ENCODE peak calls at places on chromosomes 4 and X, in six cellular contexts. O is naive thymus-derived CD4-positive, alpha-beta T cell; H is lung; L is iPS DF 6.9; B is heart left ventricle; Z is CD4-positive, alpha-beta memory T cell. I is an unnamed sample.

GRCh38 chr4:35252071-35252470 is 992.2 kb downstream of the ARAP2 start:
- DNase-seq in B (no peak), Z (no peak), L (no peak), O (no peak), H (no peak), I (no peak)

GRCh38 chrX:32562261-32562660 is 649.1 kb downstream of the DMD start:
- DNase-seq in H (no peak), Z (no peak), O (no peak), B (no peak), L (no peak), I (no peak)

GRCh38 chrX:69493766-69494165 is 10.4 kb upstream of the NALF2 start:
- DNase-seq in L (no peak), B (no peak), H (no peak), O (no peak), Z (no peak), I (no peak)

GRCh38 chr4:1779588-1780382 is 13.3 kb upstream of the FGFR3 start:
- DNase-seq in Z (no peak), H (no peak), L (no peak), B (no peak), O (no peak), I (no peak)

GRCh38 chrX:150643271-150643670 is 49.9 kb upstream of the MTMR1 start:
- DNase-seq in B (no peak), L (no peak), Z (no peak), H (no peak), O (no peak), I (no peak)

GRCh38 chrX:115324194-115324593 is 34.7 kb downstream of the LUZP4 start:
- DNase-seq in H (no peak), O (no peak), Z (no peak), L (no peak), B (no peak), I (no peak)

GRCh38 chr4:78776729-78777555 is 792 bp downstream of the BMP2K start:
- DNase-seq in L (no peak), O (peak; percentile 71), Z (peak; percentile 33), H (peak; percentile 39), B (peak; percentile 27), I (peak; percentile 27)

GRCh38 chr4:86961103-86961502 is 26.3 kb downstream of the AFF1 start:
- DNase-seq in L (no peak), H (no peak), B (no peak), Z (no peak), O (no peak), I (no peak)

GRCh38 chr4:77044458-77045124 is 31.2 kb downstream of the CCNI start:
- DNase-seq in O (peak; percentile 52), Z (peak; percentile 28), L (no peak), H (no peak), B (no peak), I (no peak)

GRCh38 chrX:130091976-130092522 is 18.2 kb downstream of the ELF4 start:
- DNase-seq in O (peak; percentile 91), B (no peak), Z (peak; percentile 89), H (peak; percentile 64), L (no peak), I (peak; percentile 66)

GRCh38 chr4:2217726-2218125 is 24.2 kb downstream of the HAUS3 start:
- DNase-seq in Z (no peak), O (no peak), B (no peak), L (no peak), H (no peak), I (no peak)

GRCh38 chr4:20428410-20429160 is 176.9 kb downstream of the SLIT2 start:
- DNase-seq in B (no peak), O (no peak), Z (no peak), L (no peak), H (no peak), I (no peak)

GRCh38 chr4:94395541-94395940 is 52.9 kb upstream of the HPGDS start:
- DNase-seq in H (no peak), O (no peak), Z (no peak), L (no peak), B (no peak), I (no peak)

GRCh38 chrX:109974906-109975655 is 27.8 kb upstream of the TMEM164 start:
- DNase-seq in B (no peak), O (no peak), H (no peak), L (no peak), Z (no peak), I (no peak)

GRCh38 chr4:139845481-139846093 is 180.0 kb downstream of the MGST2 start:
- DNase-seq in L (no peak), O (no peak), Z (no peak), H (no peak), B (no peak), I (no peak)

GRCh38 chr4:34720563-34720962 is 1523.8 kb downstream of the ARAP2 start:
- DNase-seq in L (no peak), Z (no peak), H (no peak), B (no peak), O (no peak), I (no peak)

GRCh38 chr4:7426525-7427171 is 8.1 kb downstream of the PSAPL1 start:
- DNase-seq in B (no peak), O (no peak), L (no peak), H (no peak), Z (no peak), I (peak; percentile 3)

GRCh38 chr4:148444296-148445070 is 2.3 kb upstream of the NR3C2 start:
- DNase-seq in Z (peak; percentile 56), B (peak; percentile 41), L (no peak), H (no peak), O (peak; percentile 59), I (peak; percentile 44)

GRCh38 chr4:122739174-122739573 is 6.7 kb downstream of the BBS12 start:
- DNase-seq in O (no peak), L (no peak), H (no peak), Z (no peak), B (no peak), I (no peak)

GRCh38 chr4:107444-108429 is 16.6 kb upstream of the ZNF718 start:
- DNase-seq in L (no peak), O (no peak), Z (no peak), H (no peak), B (no peak), I (no peak)
- H3K9me3 ChIP-seq in L (no peaks in the 10 kb centered on the region), O (peaks cover 10% of the 10 kb centered on the region), Z (peaks cover 5% of the 10 kb centered on the region), H (no peaks in the 10 kb centered on the region), B (peaks cover 5% of the 10 kb centered on the region), I (peaks cover 5% of the 10 kb centered on the region)

GRCh38 chrX:67435536-67435935 is 108.3 kb upstream of the AR start:
- DNase-seq in L (no peak), O (no peak), Z (no peak), B (no peak), H (no peak), I (no peak)
- H3K9me3 ChIP-seq in L (no peaks in the 10 kb centered on the region), O (no peaks in the 10 kb centered on the region), Z (no peaks in the 10 kb centered on the region), B (no peaks in the 10 kb centered on the region), H (no peaks in the 10 kb centered on the region), I (peaks cover 3% of the 10 kb centered on the region)

GRCh38 chr4:107891299-107891698 is 40.0 kb upstream of the CYP2U1 start:
- DNase-seq in O (no peak), H (no peak), B (no peak), L (no peak), Z (no peak), I (no peak)

GRCh38 chr4:107890779-107891178 is 40.6 kb upstream of the CYP2U1 start:
- DNase-seq in O (no peak), H (no peak), B (no peak), Z (no peak), L (no peak), I (no peak)

GRCh38 chr4:107888237-107888636 is 43.1 kb upstream of the CYP2U1 start:
- DNase-seq in O (no peak), B (no peak), H (no peak), Z (no peak), L (no peak), I (no peak)

GRCh38 chr4:107885865-107886264 is 45.5 kb upstream of the CYP2U1 start:
- DNase-seq in B (no peak), L (no peak), Z (no peak), H (no peak), O (no peak), I (no peak)
- H3K9me3 ChIP-seq in B (peaks cover 9% of the 10 kb centered on the region), L (peaks cover 1% of the 10 kb centered on the region), Z (no peaks in the 10 kb centered on the region), H (no peaks in the 10 kb centered on the region), O (no peaks in the 10 kb centered on the region), I (no peaks in the 10 kb centered on the region)

DNA sequence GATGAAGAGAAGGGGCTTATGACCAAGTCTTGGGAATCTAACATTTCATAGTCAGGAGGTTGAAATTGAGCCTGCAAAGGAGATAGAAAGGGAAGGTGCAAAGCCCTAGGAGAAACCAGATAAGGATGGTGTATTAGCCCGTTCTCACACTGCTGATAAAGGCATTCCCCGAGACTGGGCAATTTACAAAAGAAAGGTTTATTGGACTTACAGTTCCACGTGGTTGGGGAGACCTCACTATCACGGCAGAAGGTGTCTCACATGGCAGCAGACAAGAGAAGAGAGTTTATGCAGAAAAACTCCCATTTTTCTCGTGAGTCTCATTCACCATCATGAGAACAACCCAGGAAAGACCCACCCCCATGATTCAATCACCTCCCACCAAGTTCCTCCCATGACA is 129.5 kb upstream of the LNX1 start:
- DNase-seq in H (no peak), O (no peak), B (no peak), L (no peak), Z (no peak), I (no peak)
- H3K9me3 ChIP-seq in H (no peaks in the 10 kb centered on the region), O (no peaks in the 10 kb centered on the region), B (no peaks in the 10 kb centered on the region), L (no peaks in the 10 kb centered on the region), Z (no peaks in the 10 kb centered on the region), I (no peaks in the 10 kb centered on the region)